ENCODE peak calls at places on chromosome 12, in five cellular contexts. B is CD4-positive, alpha-beta T cell; T is left lung; H is AG04450; P is MM.1S. G is an unnamed sample.

GRCh38 chr12:116346222-116346621 is 68.7 kb upstream of the MED13L start:
- DNase-seq in B (no peak), P (no peak), H (no peak), T (no peak), G (no peak)

GRCh38 chr12:18428416-18428815 is 167.1 kb downstream of the PIK3C2G start:
- DNase-seq in P (no peak), H (no peak), T (no peak), B (no peak), G (no peak)

GRCh38 chr12:19771858-19772257 is 332.6 kb downstream of the AEBP2 start:
- DNase-seq in H (peak; percentile 36), T (no peak), P (no peak), B (no peak), G (no peak)

GRCh38 chr12:2783936-2784600 is 10.7 kb upstream of the FKBP4 start:
- DNase-seq in H (no peak), B (no peak), P (peak; percentile 36), T (peak; percentile 71), G (peak; percentile 72)

GRCh38 chr12:2154050-2154449 is 101.3 kb downstream of the CACNA1C start:
- DNase-seq in T (no peak), B (no peak), P (no peak), H (peak; percentile 50), G (no peak)

GRCh38 chr12:74747305-74747704 is 209.7 kb downstream of the ATXN7L3B start:
- DNase-seq in T (no peak), P (no peak), H (no peak), B (no peak), G (no peak)

GRCh38 chr12:110426300-110426910 is 22.9 kb upstream of the ANAPC7 start:
- DNase-seq in H (no peak), P (no peak), B (no peak), T (no peak), G (no peak)

GRCh38 chr12:482061-482460 is 22.3 kb downstream of the B4GALNT3 start:
- DNase-seq in H (no peak), B (no peak), P (no peak), T (no peak), G (no peak)

GRCh38 chr12:5138845-5139244 is 95.2 kb downstream of the KCNA5 start:
- DNase-seq in H (no peak), B (no peak), P (no peak), T (no peak), G (no peak)

GRCh38 chr12:2507811-2508210 is 287.0 kb upstream of the FKBP4 start:
- DNase-seq in T (no peak), H (no peak), B (no peak), P (no peak), G (no peak)

GRCh38 chr12:4587108-4587507 is 25.1 kb downstream of the DYRK4 start:
- DNase-seq in T (no peak), P (no peak), B (no peak), H (no peak), G (no peak)

GRCh38 chr12:110796952-110797351 is 49.8 kb upstream of the CCDC63 start:
- DNase-seq in B (no peak), H (no peak), T (no peak), P (no peak), G (no peak)

GRCh38 chr12:112121780-112122565 is 3.4 kb upstream of the TRAFD1 start:
- DNase-seq in B (no peak), T (peak; percentile 83), H (peak; percentile 77), P (no peak), G (no peak)

GRCh38 chr12:78963439-78964222 is 99.1 kb downstream of the SYT1 start:
- DNase-seq in T (no peak), H (no peak), P (no peak), B (no peak), G (no peak)

GRCh38 chr12:78961171-78961570 is 96.6 kb downstream of the SYT1 start:
- DNase-seq in T (no peak), H (no peak), P (no peak), B (no peak), G (no peak)

GRCh38 chr12:78964521-78964920 is 99.9 kb downstream of the SYT1 start:
- DNase-seq in B (no peak), T (no peak), P (no peak), H (no peak), G (no peak)

DNA sequence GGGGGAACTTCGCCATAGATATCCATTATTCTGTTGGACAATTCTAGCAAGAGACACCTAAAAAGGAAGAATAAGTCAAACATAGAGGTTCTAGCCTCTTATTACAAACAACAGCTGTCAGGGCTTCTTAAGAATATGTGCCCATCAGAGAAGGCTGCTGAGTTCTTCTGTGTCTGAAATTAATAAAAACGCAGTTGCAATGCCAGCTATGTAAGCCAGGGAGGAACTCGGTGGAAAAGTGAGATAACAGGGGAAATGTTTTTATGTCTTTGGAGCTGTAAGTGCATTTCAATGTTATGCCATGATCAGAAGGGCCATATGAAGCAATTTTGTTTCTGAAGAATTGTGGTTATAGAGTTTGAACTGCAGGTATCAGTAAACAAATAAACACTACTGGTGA is 95.0 kb downstream of the SYT1 start:
- DNase-seq in P (no peak), B (no peak), T (no peak), H (no peak), G (no peak)
- TF ChIP-seq CTCF in P (no peak), B (no peak), T (no peak), H (peak; percentile 7), G (no peak)

GRCh38 chr12:64236549-64236948 is 14.5 kb upstream of the KICS2 start:
- DNase-seq in T (no peak), H (no peak), B (no peak), P (no peak), G (no peak)
- TF ChIP-seq CTCF in T (no peak), H (peak; percentile 32), B (no peak), P (no peak), G (no peak)

DNA sequence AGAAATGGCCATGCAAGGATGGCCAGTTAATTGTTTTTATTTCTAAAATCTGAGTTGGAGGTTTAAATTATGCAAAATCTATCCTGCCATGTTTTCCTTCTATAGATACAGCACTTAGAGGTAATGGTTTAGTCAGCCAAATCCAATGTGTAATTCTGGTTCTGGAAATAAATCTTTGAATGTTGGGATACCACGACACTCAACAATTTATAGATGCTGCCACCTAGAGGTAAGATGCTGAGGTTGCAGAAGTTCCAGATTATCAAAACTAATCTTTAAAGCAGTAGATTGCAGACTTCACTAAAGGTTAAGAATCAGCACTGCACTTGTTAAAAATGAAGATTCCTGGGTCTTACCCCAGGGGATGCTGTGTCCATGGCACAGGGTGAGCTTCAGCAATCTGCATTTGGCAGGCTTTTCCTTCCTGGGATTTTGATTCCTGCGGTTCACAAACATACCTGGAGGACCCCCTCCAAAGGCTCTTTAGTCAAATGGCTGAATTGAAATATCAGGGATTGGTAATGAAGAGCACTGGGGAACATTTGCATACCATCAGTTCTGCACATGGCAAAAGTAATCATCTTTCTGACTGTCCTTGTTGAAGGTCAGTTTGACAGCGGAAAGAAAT is 53.4 kb upstream of the ANO4 start:
- DNase-seq in B (no peak), H (no peak), T (no peak), P (peak; percentile 33), G (no peak)
- TF ChIP-seq CTCF in B (peak; percentile 39), H (peak; percentile 71), T (peak; percentile 65), P (peak; percentile 78), G (peak; percentile 84)

GRCh38 chr12:71551529-71551928 is 111.9 kb downstream of the LGR5 start:
- DNase-seq in P (no peak), T (no peak), B (no peak), H (no peak), G (no peak)
- TF ChIP-seq CTCF in P (no peak), T (no peak), B (no peak), H (peak; percentile 56), G (no peak)

DNA sequence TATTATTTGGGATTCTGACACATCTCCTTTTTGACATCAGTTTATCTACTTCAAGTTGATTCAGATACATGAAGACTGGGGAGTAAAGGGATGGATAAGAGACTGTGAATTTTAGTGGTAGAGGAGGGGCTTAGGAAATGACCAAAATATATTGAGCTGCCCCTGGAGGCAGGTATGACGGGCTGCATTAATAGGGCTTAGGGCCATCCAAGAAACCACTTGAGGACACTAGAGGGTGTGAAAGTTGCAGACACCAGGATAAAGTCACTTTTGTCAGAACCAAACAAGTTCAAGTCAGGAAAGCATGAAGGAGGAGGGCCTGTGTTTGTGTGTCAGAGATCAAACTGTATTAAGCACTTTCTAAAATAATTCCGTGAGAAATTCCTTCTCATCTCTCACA is 137.1 kb downstream of the SLC38A1 start:
- DNase-seq in P (peak; percentile 15), H (no peak), T (no peak), B (no peak), G (no peak)
- TF ChIP-seq CTCF in P (no peak), H (no peak), T (no peak), B (no peak), G (no peak)

G was measured in mesothelial cell of epicardium.